ENCODE peak calls at places on chromosomes 5 and 9, in five cellular contexts. C is body of pancreas, I is HCT116, P is IMR-90, D is prostate gland. J is an unnamed sample.

GRCh38 chr5:102818934-102819333 is 63.8 kb downstream of the PAM start:
- DNase-seq in C (no peak), I (no peak), P (no peak), D (no peak), J (no peak)

GRCh38 chr5:88236866-88237642 is 31.6 kb downstream of the TMEM161B start:
- DNase-seq in C (no peak), I (no peak), P (peak; percentile 58), D (no peak), J (no peak)

GRCh38 chr9:124673063-124673462 is 98.0 kb downstream of the NR6A1 start:
- DNase-seq in C (no peak), I (no peak), P (no peak), D (no peak), J (no peak)

GRCh38 chr9:98455256-98455956 is 200.0 kb upstream of the TBC1D2 start:
- DNase-seq in C (no peak), I (no peak), P (no peak), D (no peak), J (no peak)

GRCh38 chr5:159156839-159157238 is 52.5 kb downstream of the RNF145 start:
- DNase-seq in C (peak; percentile 17), I (peak; percentile 57), P (peak; percentile 83), D (peak; percentile 68), J (no peak)

GRCh38 chr5:151142933-151143332 is 14.6 kb downstream of the ANXA6 start:
- DNase-seq in C (no peak), I (no peak), P (no peak), D (no peak), J (no peak)

GRCh38 chr5:125198270-125198974 is 452.0 kb upstream of the ZNF608 start:
- DNase-seq in C (peak; percentile 81), I (no peak), P (peak; percentile 84), D (peak; percentile 74), J (no peak)

GRCh38 chr5:18732556-18733479 is 1098.6 kb downstream of the TAF11L14 start:
- DNase-seq in C (no peak), I (no peak), P (no peak), D (no peak), J (no peak)

GRCh38 chr5:10332301-10332700 is 21.2 kb upstream of the MARCHF6 start:
- DNase-seq in C (no peak), I (no peak), P (no peak), D (no peak), J (no peak)

GRCh38 chr9:37954581-37954981 is 50.7 kb upstream of the SLC25A51 start:
- DNase-seq in C (no peak), I (no peak), P (no peak), D (no peak), J (no peak)

GRCh38 chr5:16128944-16129343 is 50.6 kb downstream of the MARCHF11 start:
- DNase-seq in C (no peak), I (no peak), P (no peak), D (no peak), J (no peak)

GRCh38 chr5:179862891-179863290 is 4.3 kb upstream of the MRNIP start:
- DNase-seq in C (no peak), I (no peak), P (no peak), D (no peak), J (no peak)

GRCh38 chr5:39759696-39760095 is 334.9 kb upstream of the DAB2 start:
- DNase-seq in C (no peak), I (no peak), P (no peak), D (no peak), J (no peak)

GRCh38 chr9:22041792-22042191 is 32.7 kb upstream of the CDKN2B start:
- DNase-seq in C (peak; percentile 92), I (peak; percentile 29), P (no peak), D (peak; percentile 94), J (no peak)

GRCh38 chr5:161544350-161544765 is 2.2 kb downstream of the GABRB2 start:
- DNase-seq in C (peak; percentile 59), I (peak; percentile 2), P (peak; percentile 4), D (no peak), J (peak; percentile 28)

GRCh38 chr5:76942581-76942980 is 10.3 kb upstream of the CRHBP start:
- DNase-seq in C (no peak), I (no peak), P (peak; percentile 81), D (no peak), J (peak; percentile 64)

GRCh38 chr5:52134013-52134650 is 653.6 kb upstream of the ITGA1 start:
- DNase-seq in C (no peak), I (no peak), P (no peak), D (no peak), J (no peak)

GRCh38 chr9:13860926-13861325 is 453.0 kb downstream of the NFIB start:
- DNase-seq in C (no peak), I (no peak), P (no peak), D (no peak), J (no peak)

GRCh38 chr5:178330791-178331404 is 98.3 kb upstream of the PHYKPL start:
- DNase-seq in C (no peak), I (no peak), P (no peak), D (peak; percentile 11), J (no peak)

GRCh38 chr9:120490888-120491595 is 88.9 kb downstream of the CDK5RAP2 start:
- DNase-seq in C (no peak), I (no peak), P (no peak), D (no peak), J (no peak)

GRCh38 chr5:178433273-178433775 is 156.9 kb downstream of the COL23A1 start:
- DNase-seq in C (no peak), I (no peak), P (no peak), D (no peak), J (no peak)

GRCh38 chr5:100406640-100407039 is 128.5 kb upstream of the FAM174A start:
- DNase-seq in C (no peak), I (no peak), P (peak; percentile 16), D (no peak), J (no peak)

GRCh38 chr9:133978226-133979123 is 13.6 kb downstream of the VAV2 start:
- DNase-seq in C (peak; percentile 88), I (no peak), P (no peak), D (no peak), J (no peak)

GRCh38 chr9:135443811-135444470 is 35.6 kb upstream of the PPP1R26 start:
- DNase-seq in C (no peak), I (no peak), P (no peak), D (no peak), J (no peak)

GRCh38 chr5:173885481-173886010 is 2.6 kb upstream of the CPEB4 start:
- DNase-seq in C (peak; percentile 34), I (no peak), P (no peak), D (no peak), J (no peak)

GRCh38 chr9:81771606-81772005 is 82.3 kb upstream of the TLE1 start:
- DNase-seq in C (no peak), I (no peak), P (peak; percentile 78), D (no peak), J (peak; percentile 65)

GRCh38 chr5:32258406-32258805 is 54.3 kb downstream of the MTMR12 start:
- DNase-seq in C (no peak), I (no peak), P (no peak), D (no peak), J (no peak)

GRCh38 chr5:55994998-55995914 is 493 bp upstream of the IL6ST start:
- DNase-seq in C (peak; percentile 98), I (peak; percentile 88), P (peak; percentile 96), D (peak; percentile 98), J (peak; percentile 83)
- TF ChIP-seq POLR2A in C (peak; percentile 66), I (peak; percentile 64), P (peak; percentile 80), D (peak; percentile 91), J (peak; percentile 54)

GRCh38 chr9:85940832-85941616 is at the start of gene NAA35:
- DNase-seq in C (peak; percentile 99), I (peak; percentile 97), P (peak; percentile 97), D (peak; percentile 99), J (peak; percentile 98)
- TF ChIP-seq POLR2A in C (peak; percentile 19), I (no peak), P (peak; percentile 59), D (peak; percentile 85), J (peak; percentile 52)

GRCh38 chr9:78031826-78032598 is 401 bp upstream of the GNAQ start:
- DNase-seq in C (peak; percentile 93), I (peak; percentile 61), P (peak; percentile 91), D (peak; percentile 92), J (peak; percentile 96)
- TF ChIP-seq POLR2A in C (peak; percentile 89), I (no peak), P (no peak), D (peak; percentile 81), J (peak; percentile 76)

GRCh38 chr9:127918201-127919107 is 1.6 kb upstream of the ST6GALNAC4 start:
- DNase-seq in C (peak; percentile 38), I (no peak), P (no peak), D (no peak), J (no peak)

GRCh38 chr9:127917603-127918002 is 762 bp upstream of the ST6GALNAC4 start:
- DNase-seq in C (no peak), I (no peak), P (no peak), D (no peak), J (no peak)

GRCh38 chr9:127915801-127916664 is 808 bp downstream of the ST6GALNAC4 start:
- DNase-seq in C (peak; percentile 75), I (no peak), P (no peak), D (no peak), J (no peak)

GRCh38 chr9:127915325-127915752 is 1.5 kb downstream of the ST6GALNAC4 start:
- DNase-seq in C (peak; percentile 65), I (no peak), P (no peak), D (no peak), J (no peak)

DNA sequence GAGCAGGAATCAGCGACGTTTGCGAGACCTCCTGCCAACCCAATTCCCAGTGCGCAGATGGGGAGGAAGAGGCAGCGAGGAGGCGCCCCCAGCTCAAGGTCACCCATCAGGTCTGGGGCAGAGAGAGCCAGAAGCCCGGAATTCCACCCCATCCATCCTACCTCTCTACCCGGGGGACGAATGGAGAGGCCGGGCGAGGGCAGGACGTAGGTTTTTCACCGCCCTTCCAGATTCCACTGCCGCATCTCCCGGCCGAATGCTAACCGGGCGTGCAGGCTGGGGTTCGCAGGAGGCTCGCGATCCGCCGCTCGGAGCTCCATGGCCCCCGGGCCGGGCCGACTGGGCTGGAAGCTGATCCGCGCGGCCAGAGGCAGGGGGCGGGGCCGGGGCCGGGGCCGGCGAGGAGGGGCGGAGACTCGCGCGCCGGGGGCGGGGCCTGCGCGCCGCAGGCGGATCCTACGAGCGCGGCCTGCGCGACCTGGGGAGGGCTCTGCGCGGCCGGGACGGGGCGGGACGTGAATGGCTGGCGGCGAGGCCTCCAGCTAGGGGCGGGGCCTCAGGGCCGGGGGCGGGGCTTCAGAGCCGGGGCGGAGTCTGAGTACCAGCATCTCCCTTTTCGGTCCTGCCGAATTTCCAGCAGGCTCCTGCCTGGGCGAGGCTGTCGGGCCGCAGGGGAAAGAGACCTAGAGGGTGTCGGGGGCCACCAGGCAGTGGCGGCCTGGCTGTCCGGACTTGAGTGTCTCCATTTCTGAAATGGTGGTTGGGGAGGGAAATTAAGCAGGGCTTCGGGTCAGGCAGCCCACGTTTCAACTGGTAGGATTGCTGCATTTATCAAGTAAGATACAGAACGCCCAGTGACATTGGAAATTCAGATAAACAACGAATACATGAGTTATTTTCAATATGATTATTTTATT is at the start of gene ST6GALNAC4:
- DNase-seq in C (peak; percentile 97), I (no peak), P (peak; percentile 88), D (peak; percentile 85), J (peak; percentile 96)
- TF ChIP-seq POLR2A in C (no peak), I (peak; percentile 22), P (peak; percentile 41), D (peak; percentile 74), J (peak; percentile 66)

J was measured in H54.